ENCODE peak calls at places on chromosome 14, in six cellular contexts. B, A, Q, R, U and T are unnamed samples.

GRCh38 chr14:52399886-52400599 is 85.9 kb downstream of the PTGER2 start:
- DNase-seq in B (peak; percentile 65), A (no peak), Q (peak; percentile 40), R (no peak), U (no peak), T (no peak)

GRCh38 chr14:94638961-94639817 is 27.0 kb downstream of the SERPINA3 start:
- DNase-seq in B (no peak), A (no peak), Q (no peak), R (no peak), U (no peak), T (no peak)

GRCh38 chr14:96895658-96896271 is 98.6 kb downstream of the VRK1 start:
- DNase-seq in B (no peak), A (no peak), Q (no peak), R (no peak), U (no peak), T (no peak)

GRCh38 chr14:104145826-104146642 is 7.6 kb downstream of the KIF26A start:
- DNase-seq in B (no peak), A (peak; percentile 60), Q (no peak), R (no peak), U (peak; percentile 1), T (no peak)

GRCh38 chr14:75662966-75663365 is 1.9 kb downstream of the TTLL5 start:
- DNase-seq in B (no peak), A (no peak), Q (no peak), R (no peak), U (no peak), T (no peak)

GRCh38 chr14:93231129-93231979 is 24.3 kb downstream of the UBR7 start:
- DNase-seq in B (no peak), A (no peak), Q (peak; percentile 21), R (no peak), U (no peak), T (peak; percentile 59)

GRCh38 chr14:72451081-72451972 is 442.6 kb downstream of the DPF3 start:
- DNase-seq in B (no peak), A (no peak), Q (no peak), R (no peak), U (peak; percentile 27), T (no peak)

GRCh38 chr14:68363401-68363800 is 429.5 kb downstream of the ZFP36L1 start:
- DNase-seq in B (peak; percentile 35), A (no peak), Q (no peak), R (no peak), U (no peak), T (no peak)

GRCh38 chr14:79040742-79041249 is 870.6 kb downstream of the NRXN3 start:
- DNase-seq in B (no peak), A (no peak), Q (no peak), R (no peak), U (no peak), T (no peak)

GRCh38 chr14:75631453-75631831 is 29.2 kb downstream of the ERG28 start:
- DNase-seq in B (no peak), A (no peak), Q (no peak), R (no peak), U (no peak), T (no peak)

GRCh38 chr14:48937796-48938195 is 648.4 kb downstream of the RPS29 start:
- DNase-seq in B (peak; percentile 21), A (no peak), Q (no peak), R (no peak), U (no peak), T (no peak)

GRCh38 chr14:95200404-95200803 is 43.1 kb upstream of the DICER1 start:
- DNase-seq in B (no peak), A (no peak), Q (no peak), R (no peak), U (no peak), T (no peak)

GRCh38 chr14:92382677-92383076 is 59.7 kb downstream of the SLC24A4 start:
- DNase-seq in B (peak; percentile 16), A (peak; percentile 65), Q (peak; percentile 55), R (no peak), U (no peak), T (peak; percentile 36)

GRCh38 chr14:96095581-96096476 is 56.7 kb downstream of the C14orf132 start:
- DNase-seq in B (no peak), A (no peak), Q (peak; percentile 78), R (no peak), U (no peak), T (peak; percentile 59)

GRCh38 chr14:95774265-95775160 is 60.6 kb upstream of the TCL1A start:
- DNase-seq in B (peak; percentile 69), A (no peak), Q (peak; percentile 71), R (peak; percentile 9), U (peak; percentile 37), T (peak; percentile 42)

GRCh38 chr14:88468396-88468795 is 82.9 kb downstream of the SPATA7 start:
- DNase-seq in B (no peak), A (no peak), Q (peak; percentile 69), R (no peak), U (no peak), T (peak; percentile 26)

GRCh38 chr14:37142835-37143499 is 29.4 kb downstream of the SLC25A21 start:
- DNase-seq in B (no peak), A (no peak), Q (peak; percentile 90), R (no peak), U (no peak), T (peak; percentile 9)

GRCh38 chr14:71524321-71524982 is 407.8 kb upstream of the RGS6 start:
- DNase-seq in B (no peak), A (no peak), Q (no peak), R (no peak), U (no peak), T (no peak)

GRCh38 chr14:104597576-104597975 is 7.0 kb downstream of the TMEM179 start:
- DNase-seq in B (no peak), A (peak; percentile 45), Q (no peak), R (no peak), U (peak; percentile 1), T (no peak)